ENCODE peak calls at places on chromosomes 7 and 10, in four cellular contexts. One of them, this sample, is unnamed.

GRCh38 chr7:3805151-3805550 is 504.1 kb downstream of the SDK1 start:
- DNase-seq in stimulated activated CD4-positive, alpha-beta T cell treated with anti-CD3 and anti-CD28 coated beads, Interleukin-15, amount 100 ng/mL, for 24 hours: no peak
- DNase-seq in IMR-90: peak
- DNase-seq in Right ventricle myocardium superior: no peak
- DNase-seq in this sample: no peak

GRCh38 chr10:36638461-36638860 is 486.9 kb upstream of the ANKRD30A start:
- DNase-seq in stimulated activated CD4-positive, alpha-beta T cell treated with anti-CD3 and anti-CD28 coated beads, Interleukin-15, amount 100 ng/mL, for 24 hours: no peak
- DNase-seq in IMR-90: peak
- DNase-seq in Right ventricle myocardium superior: no peak
- DNase-seq in this sample: no peak

GRCh38 chr7:47647213-47647985 is 65.5 kb upstream of the TNS3 start:
- DNase-seq in stimulated activated CD4-positive, alpha-beta T cell treated with anti-CD3 and anti-CD28 coated beads, Interleukin-15, amount 100 ng/mL, for 24 hours: no peak
- DNase-seq in IMR-90: no peak
- DNase-seq in Right ventricle myocardium superior: no peak
- DNase-seq in this sample: no peak

GRCh38 chr7:90222811-90223725 is 11.5 kb downstream of the STEAP2 start:
- DNase-seq in stimulated activated CD4-positive, alpha-beta T cell treated with anti-CD3 and anti-CD28 coated beads, Interleukin-15, amount 100 ng/mL, for 24 hours: no peak
- DNase-seq in IMR-90: peak
- DNase-seq in Right ventricle myocardium superior: no peak
- DNase-seq in this sample: peak

GRCh38 chr10:48834189-48834965 is 105.3 kb downstream of the LRRC18 start:
- DNase-seq in stimulated activated CD4-positive, alpha-beta T cell treated with anti-CD3 and anti-CD28 coated beads, Interleukin-15, amount 100 ng/mL, for 24 hours: no peak
- DNase-seq in IMR-90: no peak
- DNase-seq in Right ventricle myocardium superior: no peak
- DNase-seq in this sample: no peak

GRCh38 chr10:36455481-36456119 is 669.8 kb upstream of the ANKRD30A start:
- DNase-seq in stimulated activated CD4-positive, alpha-beta T cell treated with anti-CD3 and anti-CD28 coated beads, Interleukin-15, amount 100 ng/mL, for 24 hours: no peak
- DNase-seq in IMR-90: peak
- DNase-seq in Right ventricle myocardium superior: no peak
- DNase-seq in this sample: no peak

GRCh38 chr10:43395571-43396060 is 13.4 kb downstream of the HNRNPF start:
- DNase-seq in stimulated activated CD4-positive, alpha-beta T cell treated with anti-CD3 and anti-CD28 coated beads, Interleukin-15, amount 100 ng/mL, for 24 hours: peak
- DNase-seq in IMR-90: peak
- DNase-seq in Right ventricle myocardium superior: no peak
- DNase-seq in this sample: peak

GRCh38 chr10:119859422-119860258 is 13.0 kb downstream of the MCMBP start:
- DNase-seq in stimulated activated CD4-positive, alpha-beta T cell treated with anti-CD3 and anti-CD28 coated beads, Interleukin-15, amount 100 ng/mL, for 24 hours: no peak
- DNase-seq in IMR-90: peak
- DNase-seq in Right ventricle myocardium superior: no peak
- DNase-seq in this sample: no peak

GRCh38 chr10:10605551-10606081 is 412.1 kb upstream of the CELF2 start:
- DNase-seq in stimulated activated CD4-positive, alpha-beta T cell treated with anti-CD3 and anti-CD28 coated beads, Interleukin-15, amount 100 ng/mL, for 24 hours: peak
- DNase-seq in IMR-90: peak
- DNase-seq in Right ventricle myocardium superior: no peak
- DNase-seq in this sample: no peak

GRCh38 chr10:70664702-70665195 is 7.6 kb upstream of the ADAMTS14 start:
- DNase-seq in stimulated activated CD4-positive, alpha-beta T cell treated with anti-CD3 and anti-CD28 coated beads, Interleukin-15, amount 100 ng/mL, for 24 hours: no peak
- DNase-seq in IMR-90: peak
- DNase-seq in Right ventricle myocardium superior: no peak
- DNase-seq in this sample: no peak